ENCODE peak calls at places on chromosomes 7 and 10, in eight cellular contexts. D is stimulated activated CD4-positive, alpha-beta T cell treated with anti-CD3 and anti-CD28 coated beads, Interleukin-4, amount 100 ng/mL, for 48 hours; N is WTC11; Q is HCT116; F is AG09319; B is NCI-H2081; A is CD8-positive, alpha-beta memory T cell; L is HCEC 1CT. W is an unnamed sample.
A peak's percentile ranks its signal among the peaks of the same experiment; 100 is the strongest.

GRCh38 chr7:151429555-151430331 is 10.2 kb downstream of the CRYGN start:
- DNase-seq in D (no peak), N (no peak), Q (no peak), F (no peak), B (peak; percentile 68), A (peak; percentile 77), L (no peak), W (peak; percentile 98)

GRCh38 chr10:115129752-115130151 is 36.6 kb downstream of the ATRNL1 start:
- DNase-seq in D (no peak), N (no peak), Q (peak; percentile 43), F (no peak), B (peak; percentile 5), A (no peak), L (peak; percentile 40), W (peak; percentile 46)

GRCh38 chr10:5661043-5661442 is 5.4 kb downstream of the ASB13 start:
- DNase-seq in D (no peak), N (no peak), Q (no peak), F (no peak), B (no peak), A (no peak), L (no peak), W (no peak)

GRCh38 chr10:47406548-47406869 is 22.4 kb upstream of the ZNF488 start:
- DNase-seq in D (no peak), N (no peak), Q (no peak), F (no peak), B (no peak), A (no peak), L (no peak), W (no peak)

GRCh38 chr7:150936018-150936417 is 42.1 kb downstream of the KCNH2 start:
- DNase-seq in D (no peak), N (no peak), Q (no peak), F (no peak), B (no peak), A (no peak), L (no peak), W (no peak)

GRCh38 chr7:140342732-140343514 is 55.4 kb downstream of the SLC37A3 start:
- DNase-seq in D (no peak), N (peak; percentile 60), Q (peak; percentile 8), F (no peak), B (peak; percentile 50), A (no peak), L (peak; percentile 19), W (no peak)

GRCh38 chr10:131964298-131964697 is 17.4 kb downstream of the BNIP3 start:
- DNase-seq in D (no peak), N (no peak), Q (no peak), F (no peak), B (no peak), A (no peak), L (no peak), W (no peak)

GRCh38 chr7:54813398-54813797 is 54.4 kb upstream of the SEC61G start:
- DNase-seq in D (no peak), N (no peak), Q (no peak), F (no peak), B (no peak), A (no peak), L (no peak), W (no peak)

GRCh38 chr10:30736685-30737232 is 107.2 kb upstream of the LYZL2 start:
- DNase-seq in D (peak; percentile 14), N (no peak), Q (peak; percentile 16), F (peak; percentile 99), B (no peak), A (no peak), L (peak; percentile 100), W (no peak)

GRCh38 chr7:140653319-140654108 is 12.9 kb upstream of the DENND2A start:
- DNase-seq in D (no peak), N (peak; percentile 66), Q (peak; percentile 65), F (peak; percentile 80), B (peak; percentile 84), A (peak; percentile 21), L (peak; percentile 45), W (no peak)

GRCh38 chr10:58435297-58435696 is 50.1 kb downstream of the TFAM start:
- DNase-seq in D (peak; percentile 6), N (no peak), Q (peak; percentile 88), F (peak; percentile 94), B (no peak), A (no peak), L (peak; percentile 97), W (no peak)

GRCh38 chr10:6748029-6748428 is 168.0 kb upstream of the PRKCQ start:
- DNase-seq in D (no peak), N (no peak), Q (no peak), F (no peak), B (no peak), A (no peak), L (no peak), W (no peak)

GRCh38 chr10:64112697-64113367 is 591.6 kb downstream of the REEP3 start:
- DNase-seq in D (no peak), N (no peak), Q (no peak), F (no peak), B (no peak), A (no peak), L (no peak), W (no peak)

GRCh38 chr10:124875596-124875995 is 66.3 kb upstream of the ZRANB1 start:
- DNase-seq in D (no peak), N (no peak), Q (peak; percentile 87), F (peak; percentile 2), B (no peak), A (no peak), L (peak; percentile 40), W (no peak)

GRCh38 chr7:32256376-32256775 is 186.2 kb upstream of the PDE1C start:
- DNase-seq in D (no peak), N (no peak), Q (no peak), F (no peak), B (no peak), A (no peak), L (no peak), W (no peak)

GRCh38 chr7:80662252-80662651 is 23.8 kb downstream of the CD36 start:
- DNase-seq in D (no peak), N (no peak), Q (no peak), F (no peak), B (no peak), A (no peak), L (no peak), W (no peak)

GRCh38 chr10:34698979-34699378 is 116.1 kb downstream of the PARD3 start:
- DNase-seq in D (no peak), N (no peak), Q (peak; percentile 34), F (no peak), B (no peak), A (no peak), L (peak; percentile 43), W (no peak)

GRCh38 chr7:143331179-143331825 is 15.4 kb downstream of the CLCN1 start:
- DNase-seq in D (no peak), N (no peak), Q (no peak), F (peak; percentile 70), B (no peak), A (no peak), L (peak; percentile 88), W (no peak)

GRCh38 chr7:106775552-106775936 is 89.5 kb upstream of the PIK3CG start:
- DNase-seq in D (no peak), N (no peak), Q (peak; percentile 97), F (no peak), B (no peak), A (no peak), L (peak; percentile 89), W (no peak)

GRCh38 chr7:140537750-140538482 is 58.6 kb upstream of the MKRN1 start:
- DNase-seq in D (no peak), N (no peak), Q (no peak), F (no peak), B (no peak), A (no peak), L (no peak), W (no peak)

GRCh38 chr7:79806161-79806734 is 328.4 kb upstream of the GNAI1 start:
- DNase-seq in D (no peak), N (no peak), Q (peak; percentile 19), F (peak; percentile 11), B (peak; percentile 60), A (no peak), L (peak; percentile 74), W (no peak)

GRCh38 chr10:107232013-107232412 is 67.5 kb upstream of the SORCS1 start:
- DNase-seq in D (no peak), N (no peak), Q (no peak), F (no peak), B (no peak), A (no peak), L (peak; percentile 43), W (no peak)

GRCh38 chr10:30241422-30242110 is 107.5 kb downstream of the MTPAP start:
- DNase-seq in D (no peak), N (no peak), Q (no peak), F (no peak), B (no peak), A (no peak), L (no peak), W (no peak)

GRCh38 chr7:30421647-30422196 is 56.9 kb downstream of the NOD1 start:
- DNase-seq in D (no peak), N (no peak), Q (no peak), F (no peak), B (no peak), A (no peak), L (no peak), W (no peak)

GRCh38 chr10:75492151-75492550 is 60.7 kb downstream of the LRMDA start:
- DNase-seq in D (no peak), N (no peak), Q (no peak), F (no peak), B (no peak), A (no peak), L (no peak), W (peak; percentile 23)

GRCh38 chr7:116779222-116779621 is 83.2 kb upstream of the CAPZA2 start:
- DNase-seq in D (no peak), N (no peak), Q (no peak), F (no peak), B (no peak), A (no peak), L (no peak), W (no peak)

GRCh38 chr7:88146611-88147010 is 73.2 kb downstream of the SRI start:
- DNase-seq in D (no peak), N (no peak), Q (no peak), F (no peak), B (no peak), A (no peak), L (no peak), W (no peak)

GRCh38 chr7:139453673-139454321 is 29.7 kb downstream of the KLRG2 start:
- DNase-seq in D (no peak), N (no peak), Q (no peak), F (no peak), B (no peak), A (no peak), L (no peak), W (no peak)

GRCh38 chr10:102452672-102453340 is 1.5 kb upstream of the C10orf95 start:
- DNase-seq in D (peak; percentile 79), N (no peak), Q (peak; percentile 69), F (no peak), B (no peak), A (no peak), L (peak; percentile 83), W (no peak)

GRCh38 chr10:112950714-112951348 is 784 bp downstream of the TCF7L2 start:
- DNase-seq in D (no peak), N (peak; percentile 21), Q (no peak), F (no peak), B (peak; percentile 3), A (peak; percentile 4), L (peak; percentile 52), W (peak; percentile 42)

GRCh38 chr10:2962194-2962593 is 105.2 kb upstream of the PFKP start:
- DNase-seq in D (no peak), N (no peak), Q (no peak), F (no peak), B (no peak), A (no peak), L (no peak), W (no peak)

GRCh38 chr7:155009570-155010157 is 6.7 kb upstream of the PAXIP1 start:
- DNase-seq in D (no peak), N (peak; percentile 45), Q (peak; percentile 27), F (no peak), B (no peak), A (no peak), L (peak; percentile 4), W (peak; percentile 48)

GRCh38 chr7:124459101-124460052 is 306.2 kb downstream of the GPR37 start:
- DNase-seq in D (no peak), N (no peak), Q (no peak), F (no peak), B (no peak), A (no peak), L (peak; percentile 97), W (no peak)

GRCh38 chr7:150383710-150384397 is 4.7 kb downstream of the ZNF775 start:
- DNase-seq in D (no peak), N (peak; percentile 96), Q (no peak), F (no peak), B (peak; percentile 74), A (no peak), L (no peak), W (no peak)